ENCODE peak calls at places on chromosomes 11 and 22, in five cellular contexts. J, B, D, Y and K are unnamed samples.

GRCh38 chr11:84922836-84923235 is 704.3 kb downstream of the DLG2 start:
- DNase-seq in J (no peak), D (no peak), B (no peak), Y (no peak), K (no peak)

GRCh38 chr22:23836692-23837495 is 1.9 kb downstream of the DERL3 start:
- DNase-seq in Y (no peak), D (no peak), J (no peak), B (peak; percentile 23), K (no peak)

GRCh38 chr11:84549221-84549620 is 1077.9 kb downstream of the DLG2 start:
- DNase-seq in J (no peak), B (no peak), Y (no peak), D (no peak), K (no peak)

GRCh38 chr11:32870676-32871075 is 21.9 kb upstream of the QSER1 start:
- DNase-seq in J (no peak), Y (no peak), D (peak; percentile 12), B (peak; percentile 48), K (no peak)

GRCh38 chr11:130580372-130580771 is 131.9 kb downstream of the ADAMTS15 start:
- DNase-seq in B (no peak), D (no peak), Y (no peak), J (no peak), K (peak; percentile 21)

GRCh38 chr11:132158696-132159095 is 788.3 kb downstream of the NTM start:
- DNase-seq in Y (no peak), B (peak; percentile 47), D (no peak), J (no peak), K (no peak)

GRCh38 chr11:18312663-18313420 is 9.1 kb downstream of the HPS5 start:
- DNase-seq in B (no peak), J (no peak), Y (no peak), D (no peak), K (no peak)

GRCh38 chr11:115306703-115307102 is 197.5 kb downstream of the CADM1 start:
- DNase-seq in J (no peak), Y (no peak), B (no peak), D (no peak), K (no peak)

GRCh38 chr11:129846508-129847335 is 31.1 kb downstream of the TMEM45B start:
- DNase-seq in D (no peak), J (peak; percentile 83), B (no peak), Y (peak; percentile 17), K (no peak)

GRCh38 chr22:49956418-49956770 is 4.2 kb upstream of the PIM3 start:
- DNase-seq in D (no peak), J (no peak), B (no peak), Y (no peak), K (no peak)

GRCh38 chr22:16829985-16830384 is 4.8 kb upstream of the XKR3 start:
- DNase-seq in Y (no peak), B (no peak), J (no peak), D (no peak), K (no peak)

GRCh38 chr22:42273855-42274451 is 3.5 kb upstream of the TCF20 start:
- DNase-seq in Y (no peak), J (no peak), D (no peak), B (no peak), K (no peak)

GRCh38 chr11:15258433-15259350 is 144.0 kb downstream of the INSC start:
- DNase-seq in J (peak; percentile 62), Y (no peak), D (no peak), B (no peak), K (peak; percentile 51)

GRCh38 chr11:74019860-74020259 is 11.0 kb upstream of the UCP3 start:
- DNase-seq in J (no peak), B (no peak), D (no peak), Y (peak; percentile 20), K (no peak)

GRCh38 chr22:24088796-24089195 is 77.7 kb downstream of the CABIN1 start:
- DNase-seq in B (no peak), J (no peak), Y (no peak), D (no peak), K (no peak)

GRCh38 chr11:19739872-19740271 is 27.2 kb downstream of the NAV2 start:
- DNase-seq in J (peak; percentile 13), Y (no peak), D (no peak), B (no peak), K (no peak)

GRCh38 chr22:49330421-49331222 is 497.1 kb downstream of the BRD1 start:
- DNase-seq in D (no peak), J (no peak), B (no peak), Y (no peak), K (no peak)

GRCh38 chr11:76665921-76666351 is 4.6 kb downstream of the LRRC32 start:
- DNase-seq in D (no peak), Y (no peak), B (peak; percentile 20), J (no peak), K (no peak)

GRCh38 chr11:70493089-70493474 is 94.8 kb downstream of the CTTN start:
- DNase-seq in Y (no peak), J (no peak), B (no peak), D (no peak), K (no peak)

GRCh38 chr11:94731921-94732601 is 36.1 kb upstream of the AMOTL1 start:
- DNase-seq in D (peak; percentile 33), Y (no peak), B (peak; percentile 49), J (no peak), K (no peak)

GRCh38 chr22:21587803-21588611 is 20.5 kb downstream of the UBE2L3 start:
- DNase-seq in J (no peak), D (no peak), B (no peak), Y (peak; percentile 78), K (no peak)

GRCh38 chr11:100851129-100851528 is 164.0 kb downstream of the ARHGAP42 start:
- DNase-seq in J (no peak), Y (no peak), B (no peak), D (no peak), K (peak; percentile 41)

GRCh38 chr11:73478737-73479347 is 102.6 kb downstream of the RELT start:
- DNase-seq in D (peak; percentile 31), B (peak; percentile 45), Y (no peak), J (peak; percentile 37), K (peak; percentile 26)

GRCh38 chr11:112179601-112180000 is 4.3 kb downstream of the BCO2 start:
- DNase-seq in B (no peak), J (no peak), Y (peak; percentile 64), D (no peak), K (no peak)

GRCh38 chr11:66277475-66278391 is at the start of gene CNIH2:
- DNase-seq in D (peak; percentile 79), Y (no peak), B (peak; percentile 93), J (no peak), K (no peak)

GRCh38 chr22:29315286-29316195 is at the start of gene RASL10A:
- DNase-seq in B (peak; percentile 77), Y (no peak), J (no peak), D (peak; percentile 46), K (no peak)

GRCh38 chr22:29259253-29259899 is 8.4 kb downstream of the RHBDD3 start:
- DNase-seq in Y (no peak), B (peak; percentile 42), D (no peak), J (no peak), K (no peak)

GRCh38 chr11:66979336-66979980 is 4.4 kb downstream of the C11orf86 start:
- DNase-seq in D (no peak), J (no peak), B (no peak), Y (no peak), K (no peak)

GRCh38 chr22:42560781-42561180 is 7.0 kb downstream of the SERHL2 start:
- DNase-seq in Y (no peak), B (peak; percentile 59), D (peak; percentile 49), J (peak; percentile 35), K (no peak)

GRCh38 chr11:75371930-75372876 is 20.7 kb upstream of the ARRB1 start:
- DNase-seq in D (no peak), B (no peak), Y (no peak), J (peak; percentile 65), K (no peak)

GRCh38 chr11:75375626-75376025 is 23.7 kb upstream of the RPS3 start:
- DNase-seq in J (no peak), B (no peak), D (no peak), Y (no peak), K (no peak)

GRCh38 chr11:75374646-75375045 is 23.2 kb upstream of the ARRB1 start:
- DNase-seq in B (no peak), D (no peak), Y (no peak), J (no peak), K (no peak)

GRCh38 chr11:75365711-75366181 is 14.3 kb upstream of the ARRB1 start:
- DNase-seq in Y (no peak), B (no peak), J (no peak), D (no peak), K (no peak)

DNA sequence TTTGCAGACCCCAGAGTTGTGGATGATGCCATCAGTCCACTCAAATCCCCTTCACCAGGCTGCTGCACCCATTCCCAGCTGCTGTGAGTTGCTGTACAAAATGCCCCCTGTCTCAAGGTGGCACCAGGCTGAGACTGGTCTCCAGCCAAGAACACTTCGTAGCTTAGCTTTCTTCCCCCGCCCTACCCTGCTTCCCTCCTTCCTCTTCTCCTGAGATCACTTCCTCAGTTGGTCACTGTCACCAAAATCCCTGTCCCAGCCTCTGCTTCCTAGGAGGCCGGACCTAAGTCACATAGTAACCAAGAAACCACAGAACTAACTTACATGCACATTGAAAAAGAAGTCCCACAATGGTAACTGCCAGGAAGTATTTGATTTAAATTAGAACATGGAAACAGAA is 18.4 kb upstream of the ARRB1 start:
- DNase-seq in D (no peak), J (no peak), B (no peak), Y (no peak), K (no peak)
- TF ChIP-seq REST in D (no peak), J (no peak), B (no peak), Y (no peak), K (no peak)

GRCh38 chr22:27480487-27480886 is 321.1 kb downstream of the MN1 start:
- DNase-seq in J (peak; percentile 74), B (no peak), D (no peak), Y (no peak), K (no peak)
- TF ChIP-seq YY1 in J (no peak), B (no peak), D (no peak), Y (no peak), K (no peak)

DNA sequence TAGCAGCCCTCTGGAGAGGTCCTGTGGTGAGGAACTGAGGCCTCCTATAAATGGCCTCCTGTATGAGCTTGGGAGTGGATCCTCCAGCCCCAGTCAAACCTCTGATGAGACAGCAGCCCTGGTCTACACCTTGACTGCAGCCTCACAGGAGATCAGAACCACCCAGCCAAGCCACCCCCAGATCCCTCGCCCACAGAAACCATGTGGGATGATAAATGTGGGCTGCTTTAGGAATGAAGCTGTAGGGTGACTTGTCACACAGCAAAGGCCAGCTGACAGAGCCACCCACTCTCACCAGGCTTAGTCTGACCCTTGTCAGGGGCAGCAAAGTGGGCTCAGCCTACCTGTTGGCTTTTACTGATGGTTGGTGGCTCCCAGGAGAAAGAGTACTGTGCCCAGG is 6.5 kb upstream of the KCNQ1OT1 start:
- DNase-seq in B (no peak), J (no peak), Y (no peak), D (no peak), K (no peak)
- TF ChIP-seq REST in B (no peak), J (no peak), Y (no peak), D (no peak), K (no peak)

GRCh38 chr11:126917531-126918204 is 82.9 kb downstream of the KIRREL3 start:
- DNase-seq in D (no peak), Y (peak; percentile 65), J (no peak), B (no peak), K (no peak)
- TF ChIP-seq YY1 in D (no peak), Y (no peak), J (no peak), B (no peak), K (no peak)

DNA sequence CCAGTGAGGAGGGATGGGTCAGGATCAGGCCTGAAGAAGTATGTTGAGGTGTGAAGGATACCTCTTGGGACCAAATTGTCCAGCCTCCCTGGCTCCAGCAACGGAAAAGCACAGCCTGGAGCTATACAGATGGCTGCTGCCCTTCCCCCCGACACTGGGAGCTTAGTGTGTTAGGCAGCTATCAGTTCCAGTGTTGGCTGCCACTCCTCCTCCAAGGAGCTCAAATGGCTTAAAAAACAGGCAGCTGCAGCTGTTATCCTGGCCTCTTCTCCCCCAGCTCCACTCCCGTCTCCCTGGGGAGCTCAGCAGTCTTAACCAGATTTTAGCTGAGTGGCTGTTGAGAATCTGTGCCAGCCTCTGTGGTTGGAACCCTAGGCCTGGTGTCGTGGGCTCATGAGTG is 225.0 kb downstream of the JRKL start:
- DNase-seq in D (no peak), J (no peak), Y (no peak), B (no peak), K (no peak)
- TF ChIP-seq REST in D (no peak), J (no peak), Y (no peak), B (no peak), K (no peak)